ENCODE peak calls at places on chromosomes 5 and 9, in five cellular contexts. X is body of pancreas, W is left ventricle myocardium inferior, B is mammary epithelial cell, P is MM.1S. R is an unnamed sample. For H3K4me1, the result is how much of the 10 kb centered on the place peaks cover.

GRCh38 chr5:137498736-137499505 is at the start of gene SPOCK1:
- DNase-seq in B (peak), W (peak), X (peak), P (peak), R (peak)

GRCh38 chr5:84181093-84181492 is 203.6 kb downstream of the EDIL3 start:
- DNase-seq in P (peak), W (no peak), X (no peak), B (no peak), R (no peak)

GRCh38 chr9:113963017-113963620 is 87.0 kb downstream of the ZNF618 start:
- DNase-seq in B (peak), W (no peak), X (peak), P (peak), R (peak)

GRCh38 chr9:112380771-112381181 is 868 bp downstream of the HSDL2 start:
- DNase-seq in B (peak), X (peak), W (no peak), P (no peak), R (no peak)

GRCh38 chr5:110441035-110441434 is 285.4 kb downstream of the TMEM232 start:
- DNase-seq in P (peak), X (no peak), B (peak), W (no peak), R (no peak)

GRCh38 chr5:167658890-167659289 is 632.6 kb upstream of the WWC1 start:
- DNase-seq in W (no peak), X (no peak), P (no peak), B (no peak), R (no peak)

GRCh38 chr5:82352146-82352791 is 74.1 kb upstream of the RPS23 start:
- DNase-seq in W (no peak), P (no peak), X (no peak), B (no peak), R (no peak)

GRCh38 chr5:40871177-40871576 is 30.0 kb downstream of the CARD6 start:
- DNase-seq in X (no peak), P (no peak), B (peak), W (no peak), R (no peak)

GRCh38 chr5:127577458-127577857 is 60.0 kb downstream of the PRRC1 start:
- DNase-seq in B (no peak), X (no peak), W (no peak), P (no peak), R (no peak)

GRCh38 chr9:137441289-137441934 is at the start of gene ENTPD8:
- DNase-seq in P (peak), W (no peak), X (peak), B (peak), R (no peak)

GRCh38 chr9:137406876-137407589 is 15.9 kb downstream of the EXD3 start:
- DNase-seq in B (peak), W (peak), X (peak), P (no peak), R (peak)

GRCh38 chr9:5178126-5178805 is 7.2 kb downstream of the INSL6 start:
- DNase-seq in B (no peak), P (no peak), W (no peak), X (no peak), R (no peak)

GRCh38 chr9:34254141-34254913 is 74.7 kb downstream of the KIF24 start:
- DNase-seq in B (peak), X (no peak), W (peak), P (no peak), R (peak)

GRCh38 chr5:175867587-175868347 is 3.6 kb upstream of the CPLX2 start:
- DNase-seq in B (peak), X (peak), W (no peak), P (no peak), R (no peak)

GRCh38 chr9:135403733-135404450 is 75.7 kb upstream of the PPP1R26 start:
- DNase-seq in W (no peak), X (no peak), P (no peak), B (no peak), R (no peak)

GRCh38 chr9:134004881-134005280 is 12.8 kb upstream of the VAV2 start:
- DNase-seq in W (no peak), P (no peak), X (no peak), B (no peak), R (no peak)

GRCh38 chr5:59724482-59725392 is 168.8 kb downstream of the PDE4D start:
- DNase-seq in W (no peak), P (peak), B (peak), X (peak), R (no peak)

GRCh38 chr5:73867344-73868335 is 241.6 kb downstream of the ARHGEF28 start:
- DNase-seq in B (no peak), X (no peak), W (no peak), P (no peak), R (no peak)

GRCh38 chr9:34655394-34655793 is 3.4 kb downstream of the IL11RA start:
- DNase-seq in B (no peak), P (no peak), W (no peak), X (no peak), R (no peak)

GRCh38 chr9:20408513-20408912 is 213.8 kb downstream of the MLLT3 start:
- DNase-seq in P (no peak), X (no peak), B (no peak), W (no peak), R (no peak)

GRCh38 chr5:86320266-86320665 is 297.5 kb upstream of the COX7C start:
- DNase-seq in X (no peak), P (no peak), B (no peak), W (no peak), R (no peak)

GRCh38 chr5:92641031-92641962 is 939.7 kb downstream of the NR2F1-AS1 start:
- DNase-seq in B (peak), X (peak), W (no peak), P (peak), R (no peak)

GRCh38 chr9:131318211-131318610 is 28.7 kb downstream of the PLPP7 start:
- DNase-seq in P (no peak), X (no peak), B (no peak), W (peak), R (no peak)

GRCh38 chr9:18610956-18611355 is 137.0 kb downstream of the ADAMTSL1 start:
- DNase-seq in B (no peak), P (no peak), X (no peak), W (no peak), R (no peak)

GRCh38 chr9:125977223-125977622 is 230.1 kb downstream of the PBX3 start:
- DNase-seq in P (no peak), W (no peak), B (peak), X (no peak), R (no peak)

GRCh38 chr9:37386988-37387387 is 35.5 kb upstream of the GRHPR start:
- DNase-seq in W (no peak), P (no peak), B (no peak), X (no peak), R (no peak)

DNA sequence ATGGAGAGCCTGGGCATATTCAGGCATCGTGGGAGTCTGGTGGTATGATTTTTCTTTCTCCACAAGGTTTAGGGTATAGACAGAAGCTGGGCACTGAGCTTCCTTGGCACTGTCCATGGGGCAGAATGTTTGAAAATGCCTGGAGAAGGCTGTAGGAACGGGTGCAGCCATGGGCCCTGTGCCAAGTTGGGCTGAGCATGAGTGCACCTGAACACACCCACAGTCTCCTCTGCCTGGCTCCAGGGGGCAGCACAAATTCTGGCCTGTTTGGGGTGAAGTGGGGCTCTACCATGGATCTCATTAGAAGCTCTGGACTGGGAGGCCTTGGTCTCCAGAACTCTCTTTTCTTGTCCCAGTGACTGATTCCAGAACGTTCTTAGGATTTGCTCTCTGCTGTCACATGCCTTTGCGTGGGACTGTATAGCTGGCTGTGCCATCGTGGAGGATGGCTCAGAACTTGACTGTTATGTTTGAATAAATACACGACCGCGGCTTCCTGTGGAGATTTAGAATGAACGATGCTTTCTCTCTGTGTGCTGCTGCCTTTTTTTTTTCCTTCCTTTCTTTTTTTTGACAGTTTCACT is 229.8 kb downstream of the FANCC start:
- DNase-seq in X (peak), W (no peak), P (no peak), B (peak), R (no peak)
- TF ChIP-seq CTCF in X (no peak), W (peak), P (no peak), B (peak), R (no peak)

GRCh38 chr5:124720589-124720988 is 25.9 kb downstream of the ZNF608 start:
- DNase-seq in B (no peak), P (no peak), X (no peak), W (no peak), R (no peak)
- H3K4me3 ChIP-seq in B (no peak), P (no peak), X (no peak), W (no peak), R (no peak)

DNA sequence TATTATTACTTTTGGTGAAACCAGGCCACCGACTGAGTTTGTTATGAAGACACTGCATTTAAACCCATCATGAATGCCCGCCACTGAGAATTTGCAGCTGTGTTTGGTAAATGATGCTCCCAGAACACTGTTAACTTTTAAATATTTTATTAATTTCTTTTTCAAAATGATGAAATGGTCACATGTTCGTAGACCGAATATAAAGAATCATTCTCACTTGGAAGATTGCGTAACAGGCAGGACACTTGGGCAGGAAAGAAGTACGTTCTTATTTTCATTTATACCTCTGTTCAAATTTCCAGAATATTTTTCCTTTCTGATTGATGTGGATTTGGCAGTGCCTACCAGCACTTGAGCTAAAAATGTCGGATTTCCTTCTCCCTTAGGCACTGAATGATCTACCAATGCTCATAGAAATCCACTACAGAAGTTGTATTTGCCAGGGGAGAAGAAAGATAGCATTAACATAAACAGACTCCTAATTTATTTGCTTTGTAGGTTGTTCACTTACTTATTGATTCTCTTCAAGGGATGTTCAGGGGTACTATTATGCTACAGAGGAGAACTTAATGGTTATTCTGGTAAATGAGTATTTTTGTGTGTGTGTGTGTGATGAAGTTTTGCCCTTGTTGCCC is 13.8 kb downstream of the CYFIP2 start:
- DNase-seq in W (no peak), B (no peak), P (no peak), X (no peak), R (no peak)
- H3K4me1 ChIP-seq in W (under half), B (under half), P (under half), X (under half), R (under half)

GRCh38 chr9:95666096-95666784 is 149.5 kb upstream of the PTCH1 start:
- DNase-seq in P (no peak), B (no peak), X (no peak), W (no peak), R (no peak)
- TF ChIP-seq CTCF in P (no peak), B (no peak), X (no peak), W (no peak), R (no peak)

DNA sequence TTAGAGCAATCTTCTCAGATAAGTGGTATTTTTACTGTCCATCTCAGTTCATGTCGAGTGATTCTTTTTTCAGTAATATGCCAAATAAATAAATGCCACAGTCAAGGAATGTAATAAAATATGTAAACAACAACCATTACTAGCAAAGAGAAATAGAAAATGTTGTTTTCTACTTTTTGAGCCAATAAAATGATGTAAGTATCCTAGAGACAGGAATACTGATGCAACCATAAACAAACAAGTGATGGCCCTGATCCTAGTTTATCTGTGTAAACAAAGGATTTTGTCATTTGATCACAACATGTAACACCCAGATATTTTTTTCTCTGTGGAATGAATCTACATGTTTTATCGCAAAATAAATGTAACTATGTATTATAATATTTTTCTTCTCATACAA is 1852.8 kb downstream of the EFNA5 start:
- DNase-seq in B (no peak), P (no peak), W (no peak), X (no peak), R (no peak)
- H3K4me3 ChIP-seq in B (no peak), P (no peak), W (no peak), X (no peak), R (no peak)